ENCODE peak calls at places on chromosome 22, in seven cellular contexts. One of them, this sample, is unnamed.

GRCh38 chr22:40817737-40818136 is 1.4 kb downstream of the SLC25A17 start:
- DNase-seq in natural killer cell treated with Interleukin-12 subunit alpha and Interleukin-12 subunit beta and Interleukin-15 and Interleukin-18, amount 100 ng/mL, for 72 hours: no peak
- DNase-seq in stimulated activated CD8-positive, alpha-beta memory T cell treated with anti-CD3 and anti-CD28 coated beads, Interleukin-15, amount 100 ng/mL, for 24 hours: no peak
- DNase-seq in substantia nigra: no peak
- DNase-seq in stimulated activated CD4-positive, alpha-beta T cell treated with anti-CD3 and anti-CD28 coated beads, Interleukin-1b, Interleukin-23, amount 100 ng/mL, for 24 hours: no peak
- DNase-seq in lower leg skin: no peak
- DNase-seq in coronary artery: no peak
- DNase-seq in this sample: no peak

GRCh38 chr22:24200616-24201212 is 19.4 kb downstream of the SUSD2 start:
- DNase-seq in coronary artery: no peak
- DNase-seq in stimulated activated CD4-positive, alpha-beta T cell treated with anti-CD3 and anti-CD28 coated beads, Interleukin-1b, Interleukin-23, amount 100 ng/mL, for 24 hours: no peak
- DNase-seq in lower leg skin: no peak
- DNase-seq in substantia nigra: no peak
- DNase-seq in stimulated activated CD8-positive, alpha-beta memory T cell treated with anti-CD3 and anti-CD28 coated beads, Interleukin-15, amount 100 ng/mL, for 24 hours: no peak
- DNase-seq in natural killer cell treated with Interleukin-12 subunit alpha and Interleukin-12 subunit beta and Interleukin-15 and Interleukin-18, amount 100 ng/mL, for 72 hours: no peak
- DNase-seq in this sample: no peak

GRCh38 chr22:24503137-24503850 is 8.2 kb downstream of the UPB1 start:
- DNase-seq in coronary artery: no peak
- DNase-seq in stimulated activated CD8-positive, alpha-beta memory T cell treated with anti-CD3 and anti-CD28 coated beads, Interleukin-15, amount 100 ng/mL, for 24 hours: peak
- DNase-seq in substantia nigra: peak
- DNase-seq in natural killer cell treated with Interleukin-12 subunit alpha and Interleukin-12 subunit beta and Interleukin-15 and Interleukin-18, amount 100 ng/mL, for 72 hours: peak
- DNase-seq in lower leg skin: no peak
- DNase-seq in stimulated activated CD4-positive, alpha-beta T cell treated with anti-CD3 and anti-CD28 coated beads, Interleukin-1b, Interleukin-23, amount 100 ng/mL, for 24 hours: peak
- DNase-seq in this sample: peak

GRCh38 chr22:49525776-49526535 is 301.7 kb downstream of the BRD1 start:
- DNase-seq in natural killer cell treated with Interleukin-12 subunit alpha and Interleukin-12 subunit beta and Interleukin-15 and Interleukin-18, amount 100 ng/mL, for 72 hours: no peak
- DNase-seq in stimulated activated CD4-positive, alpha-beta T cell treated with anti-CD3 and anti-CD28 coated beads, Interleukin-1b, Interleukin-23, amount 100 ng/mL, for 24 hours: no peak
- DNase-seq in coronary artery: no peak
- DNase-seq in stimulated activated CD8-positive, alpha-beta memory T cell treated with anti-CD3 and anti-CD28 coated beads, Interleukin-15, amount 100 ng/mL, for 24 hours: no peak
- DNase-seq in lower leg skin: peak
- DNase-seq in substantia nigra: peak
- DNase-seq in this sample: peak

GRCh38 chr22:42939941-42940653 is 74.9 kb downstream of the PACSIN2 start:
- DNase-seq in stimulated activated CD4-positive, alpha-beta T cell treated with anti-CD3 and anti-CD28 coated beads, Interleukin-1b, Interleukin-23, amount 100 ng/mL, for 24 hours: no peak
- DNase-seq in natural killer cell treated with Interleukin-12 subunit alpha and Interleukin-12 subunit beta and Interleukin-15 and Interleukin-18, amount 100 ng/mL, for 72 hours: no peak
- DNase-seq in coronary artery: no peak
- DNase-seq in lower leg skin: no peak
- DNase-seq in stimulated activated CD8-positive, alpha-beta memory T cell treated with anti-CD3 and anti-CD28 coated beads, Interleukin-15, amount 100 ng/mL, for 24 hours: no peak
- DNase-seq in substantia nigra: no peak
- DNase-seq in this sample: no peak

GRCh38 chr22:46738961-46739870 is 1.2 kb upstream of the CERK start:
- DNase-seq in lower leg skin: peak
- DNase-seq in substantia nigra: peak
- DNase-seq in natural killer cell treated with Interleukin-12 subunit alpha and Interleukin-12 subunit beta and Interleukin-15 and Interleukin-18, amount 100 ng/mL, for 72 hours: no peak
- DNase-seq in stimulated activated CD8-positive, alpha-beta memory T cell treated with anti-CD3 and anti-CD28 coated beads, Interleukin-15, amount 100 ng/mL, for 24 hours: no peak
- DNase-seq in stimulated activated CD4-positive, alpha-beta T cell treated with anti-CD3 and anti-CD28 coated beads, Interleukin-1b, Interleukin-23, amount 100 ng/mL, for 24 hours: no peak
- DNase-seq in coronary artery: no peak
- DNase-seq in this sample: no peak

GRCh38 chr22:24338701-24339451 is 68.2 kb downstream of the SPECC1L start:
- DNase-seq in lower leg skin: no peak
- DNase-seq in stimulated activated CD4-positive, alpha-beta T cell treated with anti-CD3 and anti-CD28 coated beads, Interleukin-1b, Interleukin-23, amount 100 ng/mL, for 24 hours: no peak
- DNase-seq in substantia nigra: no peak
- DNase-seq in natural killer cell treated with Interleukin-12 subunit alpha and Interleukin-12 subunit beta and Interleukin-15 and Interleukin-18, amount 100 ng/mL, for 72 hours: no peak
- DNase-seq in coronary artery: no peak
- DNase-seq in stimulated activated CD8-positive, alpha-beta memory T cell treated with anti-CD3 and anti-CD28 coated beads, Interleukin-15, amount 100 ng/mL, for 24 hours: no peak
- DNase-seq in this sample: no peak

GRCh38 chr22:45268167-45268957 is 16.4 kb upstream of the UPK3A start:
- DNase-seq in stimulated activated CD8-positive, alpha-beta memory T cell treated with anti-CD3 and anti-CD28 coated beads, Interleukin-15, amount 100 ng/mL, for 24 hours: no peak
- DNase-seq in coronary artery: no peak
- DNase-seq in lower leg skin: no peak
- DNase-seq in natural killer cell treated with Interleukin-12 subunit alpha and Interleukin-12 subunit beta and Interleukin-15 and Interleukin-18, amount 100 ng/mL, for 72 hours: no peak
- DNase-seq in substantia nigra: no peak
- DNase-seq in stimulated activated CD4-positive, alpha-beta T cell treated with anti-CD3 and anti-CD28 coated beads, Interleukin-1b, Interleukin-23, amount 100 ng/mL, for 24 hours: no peak
- DNase-seq in this sample: no peak

GRCh38 chr22:37089451-37089850 is 20.1 kb downstream of the TMPRSS6 start:
- DNase-seq in natural killer cell treated with Interleukin-12 subunit alpha and Interleukin-12 subunit beta and Interleukin-15 and Interleukin-18, amount 100 ng/mL, for 72 hours: no peak
- DNase-seq in stimulated activated CD8-positive, alpha-beta memory T cell treated with anti-CD3 and anti-CD28 coated beads, Interleukin-15, amount 100 ng/mL, for 24 hours: no peak
- DNase-seq in lower leg skin: no peak
- DNase-seq in stimulated activated CD4-positive, alpha-beta T cell treated with anti-CD3 and anti-CD28 coated beads, Interleukin-1b, Interleukin-23, amount 100 ng/mL, for 24 hours: no peak
- DNase-seq in coronary artery: no peak
- DNase-seq in substantia nigra: no peak
- DNase-seq in this sample: no peak

GRCh38 chr22:42745118-42745517 is 24.4 kb upstream of the A4GALT start:
- DNase-seq in lower leg skin: no peak
- DNase-seq in natural killer cell treated with Interleukin-12 subunit alpha and Interleukin-12 subunit beta and Interleukin-15 and Interleukin-18, amount 100 ng/mL, for 72 hours: no peak
- DNase-seq in stimulated activated CD8-positive, alpha-beta memory T cell treated with anti-CD3 and anti-CD28 coated beads, Interleukin-15, amount 100 ng/mL, for 24 hours: no peak
- DNase-seq in substantia nigra: no peak
- DNase-seq in stimulated activated CD4-positive, alpha-beta T cell treated with anti-CD3 and anti-CD28 coated beads, Interleukin-1b, Interleukin-23, amount 100 ng/mL, for 24 hours: no peak
- DNase-seq in coronary artery: no peak
- DNase-seq in this sample: no peak

GRCh38 chr22:21696115-21696514 is 30.3 kb downstream of the PPIL2 start:
- DNase-seq in stimulated activated CD4-positive, alpha-beta T cell treated with anti-CD3 and anti-CD28 coated beads, Interleukin-1b, Interleukin-23, amount 100 ng/mL, for 24 hours: no peak
- DNase-seq in stimulated activated CD8-positive, alpha-beta memory T cell treated with anti-CD3 and anti-CD28 coated beads, Interleukin-15, amount 100 ng/mL, for 24 hours: no peak
- DNase-seq in substantia nigra: no peak
- DNase-seq in natural killer cell treated with Interleukin-12 subunit alpha and Interleukin-12 subunit beta and Interleukin-15 and Interleukin-18, amount 100 ng/mL, for 72 hours: no peak
- DNase-seq in lower leg skin: no peak
- DNase-seq in coronary artery: no peak
- DNase-seq in this sample: peak

This sample was measured in K562.